ENCODE peak calls at places on chromosome 1, in four cellular contexts. W, Q, I and F are unnamed samples.

GRCh38 chr1:38775175-38775845 is 84.3 kb downstream of the RRAGC start:
- DNase-seq in W (no peak), Q (no peak), I (no peak), F (no peak)

GRCh38 chr1:42035205-42035829 is 116.6 kb upstream of the HIVEP3 start:
- DNase-seq in W (peak), Q (peak), I (peak), F (peak)

GRCh38 chr1:210730023-210730422 is 401.3 kb downstream of the HHAT start:
- DNase-seq in W (no peak), Q (no peak), I (no peak), F (no peak)

GRCh38 chr1:209405183-209405823 is 178.2 kb upstream of the CAMK1G start:
- DNase-seq in W (peak), Q (no peak), I (peak), F (no peak)

GRCh38 chr1:225467193-225468020 is 39.6 kb upstream of the LBR start:
- DNase-seq in W (no peak), Q (peak), I (peak), F (peak)

GRCh38 chr1:1307261-1307907 is 346 bp downstream of the ACAP3 start:
- DNase-seq in W (no peak), Q (peak), I (no peak), F (no peak)

GRCh38 chr1:85579619-85580018 is 942 bp upstream of the CCN1 start:
- DNase-seq in W (peak), Q (no peak), I (peak), F (no peak)

GRCh38 chr1:206445116-206445515 is 25.2 kb upstream of the IKBKE start:
- DNase-seq in W (no peak), Q (peak), I (no peak), F (no peak)

GRCh38 chr1:100352267-100353072 is at the start of gene CDC14A:
- DNase-seq in W (peak), Q (peak), I (peak), F (peak)

GRCh38 chr1:48930011-48930410 is 153.3 kb upstream of the BEND5 start:
- DNase-seq in W (no peak), Q (no peak), I (no peak), F (no peak)

GRCh38 chr1:203628997-203629508 is 2.4 kb downstream of the ATP2B4 start:
- DNase-seq in W (no peak), Q (no peak), I (no peak), F (no peak)

GRCh38 chr1:65059930-65060538 is 88.0 kb upstream of the AK4 start:
- DNase-seq in W (peak), Q (no peak), I (peak), F (peak)

GRCh38 chr1:170893655-170894297 is 41.6 kb upstream of the MROH9 start:
- DNase-seq in W (no peak), Q (no peak), I (no peak), F (no peak)

GRCh38 chr1:10042746-10043145 is 10.0 kb downstream of the UBE4B start:
- DNase-seq in W (no peak), Q (no peak), I (no peak), F (no peak)

GRCh38 chr1:61403863-61404615 is 320.9 kb downstream of the TM2D1 start:
- DNase-seq in W (no peak), Q (no peak), I (no peak), F (no peak)

GRCh38 chr1:8412183-8412831 is 94.4 kb downstream of the SLC45A1 start:
- DNase-seq in W (peak), Q (no peak), I (peak), F (no peak)

GRCh38 chr1:46184920-46185658 is 8.8 kb upstream of the P3R3URF start:
- DNase-seq in W (no peak), Q (no peak), I (no peak), F (no peak)

GRCh38 chr1:245046310-245046709 is 108.5 kb upstream of the KIF26B start:
- DNase-seq in W (no peak), Q (no peak), I (no peak), F (no peak)

GRCh38 chr1:187985897-187986654 is 1157.3 kb downstream of the PLA2G4A start:
- DNase-seq in W (no peak), Q (no peak), I (no peak), F (no peak)

GRCh38 chr1:207964195-207964966 is 53.5 kb upstream of the CD34 start:
- DNase-seq in W (no peak), Q (no peak), I (no peak), F (no peak)

GRCh38 chr1:70893381-70893780 is 154.2 kb downstream of the PTGER3 start:
- DNase-seq in W (no peak), Q (no peak), I (no peak), F (no peak)

GRCh38 chr1:143497374-143497747 is 474.4 kb downstream of the FAM72C start:
- DNase-seq in W (no peak), Q (no peak), I (peak), F (no peak)

GRCh38 chr1:25554886-25555752 is 11.7 kb downstream of the LDLRAP1 start:
- DNase-seq in W (no peak), Q (no peak), I (no peak), F (no peak)

GRCh38 chr1:244319283-244320132 is 132.2 kb downstream of the ADSS2 start:
- DNase-seq in W (peak), Q (no peak), I (peak), F (peak)

GRCh38 chr1:226436472-226436854 is 28.6 kb upstream of the PARP1 start:
- DNase-seq in W (no peak), Q (no peak), I (no peak), F (no peak)

GRCh38 chr1:110436635-110437034 is 14.3 kb upstream of the PROK1 start:
- DNase-seq in W (no peak), Q (no peak), I (peak), F (no peak)

GRCh38 chr1:10252508-10252907 is 42.1 kb downstream of the KIF1B start:
- DNase-seq in W (peak), Q (no peak), I (peak), F (no peak)

GRCh38 chr1:234715252-234715945 is 105.4 kb upstream of the IRF2BP2 start:
- DNase-seq in W (no peak), Q (no peak), I (no peak), F (no peak)

GRCh38 chr1:168092566-168093355 is 44.0 kb downstream of the GPR161 start:
- DNase-seq in W (no peak), Q (no peak), I (peak), F (no peak)

GRCh38 chr1:88800382-88801051 is 90.8 kb downstream of the GTF2B start:
- DNase-seq in W (no peak), Q (no peak), I (peak), F (no peak)

GRCh38 chr1:205449750-205450443 is 5.9 kb downstream of the BLACAT1 start:
- DNase-seq in W (peak), Q (peak), I (peak), F (no peak)

GRCh38 chr1:101738475-101738874 is 258.3 kb downstream of the OLFM3 start:
- DNase-seq in W (no peak), Q (no peak), I (no peak), F (no peak)